ENCODE peak calls at places on chromosome 5, in eight cellular contexts. R is heart right ventricle, H is spleen, D is IMR-90, B is pancreas, K is cardiac muscle cell, J is stomach, A is mammary epithelial cell. O is an unnamed sample.
A peak's percentile ranks its signal among the peaks of the same experiment; 100 is the strongest.

GRCh38 chr5:1419476-1420210 is 25.6 kb downstream of the SLC6A3 start:
- DNase-seq in H (peak; percentile 61), R (no peak), J (no peak), K (no peak), A (no peak), B (peak; percentile 25), D (no peak), O (no peak)

GRCh38 chr5:102719886-102720285 is 35.2 kb upstream of the PAM start:
- DNase-seq in H (no peak), K (no peak), R (no peak), D (no peak), J (no peak), A (no peak), B (no peak), O (no peak)

GRCh38 chr5:84437673-84438315 is 53.1 kb upstream of the EDIL3 start:
- DNase-seq in K (peak; percentile 75), J (no peak), B (no peak), A (peak; percentile 81), H (no peak), D (peak; percentile 91), R (no peak), O (no peak)

GRCh38 chr5:96809898-96810297 is 2.2 kb upstream of the ERAP1 start:
- DNase-seq in A (no peak), B (no peak), K (no peak), R (peak; percentile 23), D (no peak), H (no peak), J (no peak), O (peak; percentile 60)

GRCh38 chr5:175657593-175658271 is at the start of gene HRH2:
- DNase-seq in B (no peak), A (peak; percentile 14), J (peak; percentile 75), H (peak; percentile 89), K (peak; percentile 29), D (no peak), R (peak; percentile 60), O (no peak)

GRCh38 chr5:93428868-93429267 is 152.2 kb downstream of the NR2F1-AS1 start:
- DNase-seq in K (no peak), A (peak; percentile 26), B (no peak), J (no peak), R (no peak), D (peak; percentile 62), H (no peak), O (no peak)

GRCh38 chr5:74638776-74639537 is 1.6 kb downstream of the ENC1 start:
- DNase-seq in B (no peak), J (no peak), A (no peak), H (no peak), R (no peak), K (peak; percentile 50), D (peak; percentile 61), O (no peak)

GRCh38 chr5:81232449-81233079 is 558 bp upstream of the CKMT2 start:
- DNase-seq in D (no peak), H (no peak), A (no peak), B (no peak), R (peak; percentile 76), J (no peak), K (peak; percentile 58), O (no peak)

DNA sequence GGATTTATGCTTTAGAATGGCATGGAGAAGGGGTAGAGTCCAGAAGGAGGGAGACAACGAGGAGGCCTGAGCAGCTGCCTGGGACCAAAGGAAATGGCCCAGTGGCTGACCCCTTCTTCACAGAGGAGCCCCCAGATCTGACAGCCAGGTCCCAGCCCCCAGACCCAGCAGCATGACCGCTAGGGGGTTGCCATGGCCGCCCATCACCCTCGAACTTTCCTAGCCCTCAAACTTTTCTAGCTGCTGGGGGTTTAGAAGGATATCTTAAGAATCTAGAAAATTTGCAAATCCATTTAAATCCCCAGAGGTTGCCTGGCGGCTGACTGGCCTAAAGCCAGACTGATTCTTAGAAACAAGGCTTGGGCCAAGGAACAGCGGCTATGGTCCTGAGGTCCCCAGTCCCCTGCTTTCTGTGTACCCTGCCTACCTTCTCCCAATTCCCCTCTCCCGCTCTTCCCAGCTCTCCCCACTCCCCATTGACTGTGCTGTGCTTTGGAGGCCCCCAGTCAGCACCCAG is 969 bp downstream of the PDGFRB start:
- DNase-seq in D (no peak), H (no peak), A (no peak), B (no peak), K (peak; percentile 41), J (no peak), R (no peak), O (no peak)
- H3K27ac ChIP-seq in D (peak overlapping the region; percentile 91), H (peak overlapping the region; percentile 83), A (no peak overlapping the region), B (no peak overlapping the region), K (no peak overlapping the region), J (peak overlapping the region; percentile 82), R (peak overlapping the region; percentile 87), O (no peak overlapping the region)

GRCh38 chr5:145375521-145375920 is 459.6 kb downstream of the PRELID2 start:
- DNase-seq in J (no peak), D (no peak), R (no peak), K (no peak), H (no peak), A (no peak), B (peak; percentile 7), O (no peak)
- H3K9me3 ChIP-seq in J (peaks cover 57% of the 10 kb centered on the region), D (peaks cover 9% of the 10 kb centered on the region), R (no peaks in the 10 kb centered on the region), K (no peaks in the 10 kb centered on the region), H (peaks cover 59% of the 10 kb centered on the region), A (peaks cover 4% of the 10 kb centered on the region), B (no peaks in the 10 kb centered on the region), O (peaks cover 18% of the 10 kb centered on the region)

DNA sequence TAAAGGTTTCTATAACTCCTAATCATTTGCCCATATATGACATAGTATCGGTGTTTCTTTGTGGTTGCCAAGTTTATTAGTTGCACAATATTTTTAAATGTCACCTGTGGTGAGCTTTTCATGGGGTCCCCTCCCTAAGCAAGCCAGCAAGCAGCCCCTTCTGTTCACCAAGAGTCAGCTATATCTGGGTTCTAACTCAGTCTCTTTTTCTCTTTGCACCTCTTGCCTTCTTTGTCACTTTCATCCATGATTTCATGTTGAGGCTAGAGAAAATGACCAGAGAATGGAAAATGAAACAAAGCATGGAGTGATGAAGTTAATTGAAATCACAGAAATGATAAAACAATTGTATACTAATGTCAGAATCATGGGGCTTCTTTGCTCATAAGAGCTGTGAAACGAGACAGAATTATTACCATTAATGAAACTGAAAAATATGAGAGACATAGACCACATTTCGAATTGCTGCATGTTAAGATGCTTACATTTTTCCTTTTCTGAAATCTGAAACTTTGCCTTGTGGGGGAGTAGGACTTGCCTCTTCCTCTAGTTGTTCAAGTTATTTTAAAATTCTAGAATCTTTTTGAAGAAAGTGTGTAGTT is 75.7 kb downstream of the CAMK4 start:
- DNase-seq in A (no peak), D (no peak), R (no peak), B (no peak), J (no peak), K (no peak), H (no peak), O (no peak)
- H3K27ac ChIP-seq in A (no peak overlapping the region), D (no peak overlapping the region), R (no peak overlapping the region), B (no peak overlapping the region), J (no peak overlapping the region), K (no peak overlapping the region), H (no peak overlapping the region), O (no peak overlapping the region)

DNA sequence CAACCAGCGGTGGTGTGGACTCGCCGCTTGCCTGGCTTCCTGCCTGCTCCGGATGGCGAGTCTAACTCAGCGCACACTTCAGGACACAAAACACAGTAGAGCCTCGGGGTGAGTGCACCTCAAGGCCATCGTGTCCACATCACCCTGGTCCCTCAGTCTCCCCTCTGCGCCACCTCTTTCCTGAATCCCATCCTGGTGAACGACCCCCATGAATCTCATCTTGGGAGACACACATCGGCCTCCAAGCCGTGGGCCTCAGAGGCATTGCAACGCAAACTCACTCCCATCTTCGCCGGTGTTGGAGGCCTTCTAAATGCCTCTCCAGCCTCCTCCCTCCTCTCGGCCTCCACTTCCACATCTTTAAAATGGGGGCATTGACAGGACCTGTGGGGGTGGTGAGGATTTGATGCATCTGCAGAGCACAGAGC is 124.3 kb downstream of the COL23A1 start:
- DNase-seq in B (no peak), J (no peak), D (no peak), H (no peak), A (no peak), K (no peak), R (no peak), O (no peak)
- H3K9me3 ChIP-seq in B (no peaks in the 10 kb centered on the region), J (no peaks in the 10 kb centered on the region), D (peaks cover 2% of the 10 kb centered on the region), H (no peaks in the 10 kb centered on the region), A (peaks cover 28% of the 10 kb centered on the region), K (no peaks in the 10 kb centered on the region), R (no peaks in the 10 kb centered on the region), O (no peaks in the 10 kb centered on the region)

GRCh38 chr5:148972396-148972795 is 90.5 kb downstream of the SH3TC2 start:
- DNase-seq in A (no peak), K (no peak), B (no peak), D (no peak), H (no peak), J (no peak), R (no peak), O (no peak)
- H3K27ac ChIP-seq in A (peak overlapping the region; percentile 23), K (no peak overlapping the region), B (no peak overlapping the region), D (peak overlapping the region; percentile 79), H (peak overlapping the region; percentile 73), J (peak overlapping the region; percentile 79), R (peak overlapping the region; percentile 68), O (no peak overlapping the region)

DNA sequence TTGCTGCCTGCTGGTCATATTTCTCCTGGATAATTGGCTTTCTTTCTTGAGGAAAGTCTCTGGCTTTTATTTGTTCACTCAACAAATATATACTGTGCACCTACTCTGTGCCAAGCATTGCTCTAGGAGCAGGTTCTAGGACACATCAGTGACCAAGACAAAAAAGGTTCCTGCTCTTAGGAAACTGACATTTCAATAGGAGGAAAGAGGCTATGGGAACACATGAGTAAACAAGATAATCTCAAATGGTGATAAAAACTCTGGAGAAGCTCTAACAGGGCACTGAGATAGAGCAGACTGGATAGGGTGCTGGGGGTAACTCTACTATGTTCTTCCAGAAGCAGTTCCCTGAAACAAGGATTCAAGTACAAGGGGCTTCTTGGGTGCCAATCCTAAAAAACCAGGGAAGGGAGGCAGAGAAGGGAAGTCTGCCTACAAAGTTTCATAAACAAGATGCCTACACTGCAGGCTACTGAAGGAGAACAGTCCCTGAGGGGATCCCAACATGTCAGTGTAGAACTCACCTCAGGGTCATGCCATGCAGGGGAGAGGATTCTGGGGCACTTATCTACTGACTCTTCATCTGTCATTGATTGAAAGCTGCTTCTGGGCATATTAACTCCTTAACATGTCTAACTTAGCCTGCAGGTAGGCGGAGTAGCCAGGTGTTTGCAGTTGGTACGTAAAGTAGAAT is 181.3 kb downstream of the GRIA1 start:
- DNase-seq in R (no peak), D (no peak), K (no peak), A (no peak), B (no peak), J (no peak), H (no peak), O (no peak)
- H3K9me3 ChIP-seq in R (no peaks in the 10 kb centered on the region), D (no peaks in the 10 kb centered on the region), K (no peaks in the 10 kb centered on the region), A (no peaks in the 10 kb centered on the region), B (no peaks in the 10 kb centered on the region), J (no peaks in the 10 kb centered on the region), H (no peaks in the 10 kb centered on the region), O (no peaks in the 10 kb centered on the region)

DNA sequence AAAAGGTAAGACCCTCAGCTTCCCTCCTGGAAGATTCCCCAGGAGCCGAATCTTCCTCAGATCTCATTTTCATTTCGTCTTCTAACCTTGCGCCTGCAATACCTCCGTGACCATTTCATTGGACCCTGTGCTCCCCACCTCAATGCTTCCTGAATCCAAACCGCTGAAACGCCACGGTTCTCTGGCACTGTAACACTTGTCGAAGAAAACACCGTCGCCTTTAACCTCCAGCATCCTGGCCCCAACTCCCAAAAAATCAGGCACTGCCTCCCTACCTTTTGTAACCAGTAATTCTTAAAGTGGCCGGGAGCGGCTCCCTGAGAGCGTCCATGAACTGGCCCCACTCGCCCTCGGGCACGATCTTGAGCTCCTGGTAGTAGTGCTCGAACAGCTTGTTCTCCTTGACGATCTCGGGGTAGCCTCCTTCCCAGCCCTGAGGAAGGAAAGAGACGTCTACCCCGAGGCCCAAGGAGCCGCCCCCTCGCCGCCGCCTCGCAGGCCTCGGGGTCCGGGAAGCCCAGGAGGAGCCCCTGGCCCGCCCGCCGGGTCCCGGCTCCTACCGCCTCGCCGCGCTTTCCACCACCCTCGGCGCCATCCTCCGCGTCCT is 417 bp downstream of the NSUN2 start:
- DNase-seq in J (no peak), R (no peak), D (no peak), A (no peak), K (peak; percentile 36), H (no peak), B (no peak), O (peak; percentile 33)
- H3K27ac ChIP-seq in J (peak overlapping the region; percentile 93), R (peak overlapping the region; percentile 97), D (peak overlapping the region; percentile 92), A (peak overlapping the region; percentile 95), K (peak overlapping the region; percentile 97), H (peak overlapping the region; percentile 89), B (peak overlapping the region; percentile 99), O (peak overlapping the region; percentile 96)